ENCODE peak calls at places on chromosomes 1 and 21, in nine cellular contexts. F is psoas muscle, Z is NCI-H2029 treated with DMSO at 0.1 percent for 48 hours, L is brain pericyte, D is BJ, W is HuH-7, H is kidney epithelial cell, I is tibial artery, J is uterus. Q is an unnamed sample.

GRCh38 chr1:6037338-6037762 is 8.3 kb upstream of the KCNAB2 start:
- DNase-seq in I (no peak), J (no peak), F (no peak), W (no peak), D (no peak), H (no peak), L (peak; percentile 34), Z (no peak), Q (no peak)

GRCh38 chr1:17340358-17340757 is 31.6 kb upstream of the PADI6 start:
- DNase-seq in D (no peak), L (no peak), J (no peak), Z (no peak), I (no peak), H (no peak), F (no peak), W (no peak), Q (no peak)

GRCh38 chr1:228989176-228989575 is 253.9 kb downstream of the RHOU start:
- DNase-seq in H (no peak), I (no peak), Z (no peak), D (no peak), L (no peak), J (no peak), F (no peak), W (no peak), Q (no peak)

GRCh38 chr1:30688920-30689794 is 34.2 kb downstream of the MATN1 start:
- DNase-seq in H (no peak), L (no peak), I (no peak), J (no peak), D (no peak), Z (no peak), F (peak; percentile 19), W (no peak), Q (no peak)

GRCh38 chr1:9128520-9129371 is at the start of gene GPR157:
- DNase-seq in D (no peak), J (peak; percentile 86), H (no peak), Z (no peak), F (peak; percentile 95), I (peak; percentile 80), W (peak; percentile 96), L (no peak), Q (peak; percentile 86)

GRCh38 chr21:43193651-43194302 is 25.0 kb downstream of the CRYAA start:
- DNase-seq in W (no peak), I (no peak), J (peak; percentile 16), Z (no peak), H (peak; percentile 35), D (peak; percentile 12), L (no peak), F (peak; percentile 82), Q (no peak)

GRCh38 chr1:201463071-201463552 is 5.9 kb downstream of the PHLDA3 start:
- DNase-seq in J (no peak), F (peak; percentile 70), H (no peak), Z (no peak), L (no peak), I (no peak), W (peak; percentile 38), D (no peak), Q (no peak)

GRCh38 chr21:44593598-44594405 is 1.5 kb upstream of the KRTAP10-6 start:
- DNase-seq in D (no peak), I (no peak), W (peak; percentile 35), L (no peak), Z (no peak), F (no peak), H (no peak), J (no peak), Q (no peak)

GRCh38 chr1:228814091-228814610 is 78.9 kb downstream of the RHOU start:
- DNase-seq in I (no peak), W (no peak), H (peak; percentile 63), L (no peak), F (no peak), J (no peak), Z (no peak), D (no peak), Q (no peak)

GRCh38 chr1:26597629-26598039 is 68.1 kb downstream of the RPS6KA1 start:
- DNase-seq in J (no peak), I (no peak), L (no peak), F (no peak), D (no peak), Z (peak; percentile 60), H (no peak), W (peak; percentile 43), Q (no peak)

GRCh38 chr1:112461200-112461871 is 47.4 kb upstream of the WNT2B start:
- DNase-seq in I (no peak), W (no peak), Z (peak; percentile 75), J (no peak), L (no peak), H (no peak), F (no peak), D (no peak), Q (no peak)

GRCh38 chr1:39395357-39395831 is 96.0 kb upstream of the BMP8A start:
- DNase-seq in F (no peak), Z (peak; percentile 100), D (no peak), L (no peak), J (no peak), H (peak; percentile 95), I (no peak), W (no peak), Q (no peak)

GRCh38 chr21:44653656-44654575 is 543 bp downstream of the KRTAP12-4 start:
- DNase-seq in W (no peak), L (no peak), H (no peak), F (no peak), J (no peak), Z (no peak), D (no peak), I (no peak), Q (no peak)

GRCh38 chr1:234997201-234998173 is 131.2 kb downstream of the TOMM20 start:
- DNase-seq in D (peak; percentile 91), H (peak; percentile 99), F (peak; percentile 100), J (peak; percentile 96), W (no peak), I (peak; percentile 100), L (peak; percentile 99), Z (no peak), Q (peak; percentile 99)

GRCh38 chr1:210328746-210329488 is at the start of gene HHAT:
- DNase-seq in F (peak; percentile 90), I (peak; percentile 68), H (no peak), W (peak; percentile 56), J (peak; percentile 67), D (peak; percentile 33), Z (peak; percentile 29), L (no peak), Q (peak; percentile 33)

GRCh38 chr1:36651176-36651910 is 168.6 kb upstream of the CSF3R start:
- DNase-seq in J (no peak), L (no peak), I (no peak), Z (no peak), D (no peak), H (no peak), F (no peak), W (no peak), Q (no peak)

GRCh38 chr21:36478207-36478701 is 1.7 kb downstream of the CLDN14 start:
- DNase-seq in I (no peak), J (no peak), L (no peak), D (peak; percentile 66), F (no peak), Z (no peak), W (no peak), H (peak; percentile 81), Q (no peak)

Q was measured in gastrocnemius medialis.